ENCODE peak calls at places on chromosomes 7 and 10, in six cellular contexts. One of them, this sample, is unnamed.

GRCh38 chr10:123721441-123722049 is 55.4 kb downstream of the GPR26 start:
- DNase-seq in WERI-Rb-1: no peak
- DNase-seq in mesenchymal stem cell: no peak
- DNase-seq in astrocyte of the cerebellum: no peak
- DNase-seq in kidney epithelial cell: no peak
- DNase-seq in H7: no peak
- DNase-seq in this sample: no peak

GRCh38 chr7:45919231-45919825 is 1.7 kb downstream of the IGFBP3 start:
- DNase-seq in WERI-Rb-1: no peak
- DNase-seq in mesenchymal stem cell: peak; percentile 8
- DNase-seq in astrocyte of the cerebellum: no peak
- DNase-seq in kidney epithelial cell: no peak
- DNase-seq in H7: no peak
- DNase-seq in this sample: no peak

GRCh38 chr7:148664319-148664718 is 34.4 kb upstream of the CUL1 start:
- DNase-seq in WERI-Rb-1: no peak
- DNase-seq in mesenchymal stem cell: peak; percentile 6
- DNase-seq in astrocyte of the cerebellum: peak; percentile 53
- DNase-seq in kidney epithelial cell: no peak
- DNase-seq in H7: no peak
- DNase-seq in this sample: peak; percentile 91

GRCh38 chr7:111752022-111752582 is 189.8 kb upstream of the IMMP2L start:
- DNase-seq in WERI-Rb-1: peak; percentile 69
- DNase-seq in mesenchymal stem cell: peak; percentile 65
- DNase-seq in astrocyte of the cerebellum: no peak
- DNase-seq in kidney epithelial cell: no peak
- DNase-seq in H7: peak; percentile 55
- DNase-seq in this sample: peak; percentile 71

GRCh38 chr7:2517004-2517403 is 2.6 kb upstream of the LFNG start:
- DNase-seq in WERI-Rb-1: no peak
- DNase-seq in mesenchymal stem cell: peak; percentile 87
- DNase-seq in astrocyte of the cerebellum: peak; percentile 91
- DNase-seq in kidney epithelial cell: peak; percentile 94
- DNase-seq in H7: peak; percentile 83
- DNase-seq in this sample: peak; percentile 95

GRCh38 chr10:70403483-70404035 is 386 bp upstream of the EIF4EBP2 start:
- DNase-seq in WERI-Rb-1: no peak
- DNase-seq in mesenchymal stem cell: no peak
- DNase-seq in astrocyte of the cerebellum: no peak
- DNase-seq in kidney epithelial cell: no peak
- DNase-seq in H7: no peak
- DNase-seq in this sample: no peak

GRCh38 chr10:44581996-44582395 is 197.1 kb upstream of the CXCL12 start:
- DNase-seq in WERI-Rb-1: no peak
- DNase-seq in mesenchymal stem cell: no peak
- DNase-seq in astrocyte of the cerebellum: no peak
- DNase-seq in kidney epithelial cell: no peak
- DNase-seq in H7: no peak
- DNase-seq in this sample: no peak

GRCh38 chr7:34309584-34309983 is 348.4 kb upstream of the NPSR1 start:
- DNase-seq in WERI-Rb-1: no peak
- DNase-seq in mesenchymal stem cell: no peak
- DNase-seq in astrocyte of the cerebellum: no peak
- DNase-seq in kidney epithelial cell: no peak
- DNase-seq in H7: no peak
- DNase-seq in this sample: no peak

GRCh38 chr7:10239643-10240345 is 733.9 kb upstream of the PHF14 start:
- DNase-seq in WERI-Rb-1: no peak
- DNase-seq in mesenchymal stem cell: peak; percentile 12
- DNase-seq in astrocyte of the cerebellum: no peak
- DNase-seq in kidney epithelial cell: no peak
- DNase-seq in H7: no peak
- DNase-seq in this sample: no peak

GRCh38 chr7:6650521-6651011 is 13.4 kb downstream of the ZNF316 start:
- DNase-seq in WERI-Rb-1: peak; percentile 2
- DNase-seq in mesenchymal stem cell: no peak
- DNase-seq in astrocyte of the cerebellum: no peak
- DNase-seq in kidney epithelial cell: no peak
- DNase-seq in H7: peak; percentile 37
- DNase-seq in this sample: no peak

GRCh38 chr10:119090026-119090808 is 9.6 kb upstream of the EIF3A start:
- DNase-seq in WERI-Rb-1: no peak
- DNase-seq in mesenchymal stem cell: no peak
- DNase-seq in astrocyte of the cerebellum: no peak
- DNase-seq in kidney epithelial cell: no peak
- DNase-seq in H7: no peak
- DNase-seq in this sample: no peak

GRCh38 chr7:138902156-138902555 is 79.0 kb downstream of the KIAA1549 start:
- DNase-seq in WERI-Rb-1: no peak
- DNase-seq in mesenchymal stem cell: no peak
- DNase-seq in astrocyte of the cerebellum: no peak
- DNase-seq in kidney epithelial cell: no peak
- DNase-seq in H7: no peak
- DNase-seq in this sample: no peak

GRCh38 chr7:74371381-74372059 is 82.2 kb upstream of the GTF2IRD1 start:
- DNase-seq in WERI-Rb-1: peak; percentile 30
- DNase-seq in mesenchymal stem cell: peak; percentile 39
- DNase-seq in astrocyte of the cerebellum: no peak
- DNase-seq in kidney epithelial cell: no peak
- DNase-seq in H7: peak; percentile 87
- DNase-seq in this sample: no peak

GRCh38 chr10:24383681-24384106 is 174.8 kb downstream of the KIAA1217 start:
- DNase-seq in WERI-Rb-1: no peak
- DNase-seq in mesenchymal stem cell: peak; percentile 88
- DNase-seq in astrocyte of the cerebellum: peak; percentile 100
- DNase-seq in kidney epithelial cell: peak; percentile 92
- DNase-seq in H7: peak; percentile 81
- DNase-seq in this sample: peak; percentile 100

GRCh38 chr10:86341361-86341811 is 25.2 kb downstream of the GRID1 start:
- DNase-seq in WERI-Rb-1: no peak
- DNase-seq in mesenchymal stem cell: no peak
- DNase-seq in astrocyte of the cerebellum: no peak
- DNase-seq in kidney epithelial cell: no peak
- DNase-seq in H7: peak; percentile 71
- DNase-seq in this sample: no peak
- H3K4me3 ChIP-seq in WERI-Rb-1: no peak overlapping the region
- H3K4me3 ChIP-seq in mesenchymal stem cell: no peak overlapping the region
- H3K4me3 ChIP-seq in astrocyte of the cerebellum: no peak overlapping the region
- H3K4me3 ChIP-seq in kidney epithelial cell: no peak overlapping the region
- H3K4me3 ChIP-seq in H7: no peak overlapping the region
- H3K4me3 ChIP-seq in this sample: no peak overlapping the region

GRCh38 chr10:17669185-17669872 is 25.4 kb downstream of the STAM start:
- DNase-seq in WERI-Rb-1: no peak
- DNase-seq in mesenchymal stem cell: no peak
- DNase-seq in astrocyte of the cerebellum: no peak
- DNase-seq in kidney epithelial cell: no peak
- DNase-seq in H7: no peak
- DNase-seq in this sample: no peak

GRCh38 chr10:17676919-17677318 is 33.0 kb downstream of the STAM start:
- DNase-seq in WERI-Rb-1: no peak
- DNase-seq in mesenchymal stem cell: no peak
- DNase-seq in astrocyte of the cerebellum: peak; percentile 33
- DNase-seq in kidney epithelial cell: no peak
- DNase-seq in H7: no peak
- DNase-seq in this sample: no peak

GRCh38 chr10:17675638-17676037 is 31.7 kb downstream of the STAM start:
- DNase-seq in WERI-Rb-1: no peak
- DNase-seq in mesenchymal stem cell: no peak
- DNase-seq in astrocyte of the cerebellum: no peak
- DNase-seq in kidney epithelial cell: no peak
- DNase-seq in H7: no peak
- DNase-seq in this sample: no peak

GRCh38 chr10:17671307-17671706 is 27.4 kb downstream of the STAM start:
- DNase-seq in WERI-Rb-1: no peak
- DNase-seq in mesenchymal stem cell: no peak
- DNase-seq in astrocyte of the cerebellum: no peak
- DNase-seq in kidney epithelial cell: no peak
- DNase-seq in H7: peak; percentile 37
- DNase-seq in this sample: peak; percentile 41

GRCh38 chr10:17673517-17674051 is 29.6 kb downstream of the STAM start:
- DNase-seq in WERI-Rb-1: no peak
- DNase-seq in mesenchymal stem cell: peak; percentile 89
- DNase-seq in astrocyte of the cerebellum: peak; percentile 90
- DNase-seq in kidney epithelial cell: peak; percentile 58
- DNase-seq in H7: peak; percentile 19
- DNase-seq in this sample: peak; percentile 98
- H3K4me3 ChIP-seq in WERI-Rb-1: no peak overlapping the region
- H3K4me3 ChIP-seq in mesenchymal stem cell: no peak overlapping the region
- H3K4me3 ChIP-seq in astrocyte of the cerebellum: no peak overlapping the region
- H3K4me3 ChIP-seq in kidney epithelial cell: no peak overlapping the region
- H3K4me3 ChIP-seq in H7: no peak overlapping the region
- H3K4me3 ChIP-seq in this sample: no peak overlapping the region

GRCh38 chr10:104349623-104350142 is 4.0 kb upstream of the CFAP58 start:
- DNase-seq in WERI-Rb-1: no peak
- DNase-seq in mesenchymal stem cell: peak; percentile 82
- DNase-seq in astrocyte of the cerebellum: no peak
- DNase-seq in kidney epithelial cell: no peak
- DNase-seq in H7: no peak
- DNase-seq in this sample: peak; percentile 88
- H3K4me3 ChIP-seq in WERI-Rb-1: no peak overlapping the region
- H3K4me3 ChIP-seq in mesenchymal stem cell: no peak overlapping the region
- H3K4me3 ChIP-seq in astrocyte of the cerebellum: no peak overlapping the region
- H3K4me3 ChIP-seq in kidney epithelial cell: no peak overlapping the region
- H3K4me3 ChIP-seq in H7: no peak overlapping the region
- H3K4me3 ChIP-seq in this sample: peak overlapping the region; percentile 33

GRCh38 chr10:61751599-61751998 is 88.9 kb downstream of the CABCOCO1 start:
- DNase-seq in WERI-Rb-1: no peak
- DNase-seq in mesenchymal stem cell: no peak
- DNase-seq in astrocyte of the cerebellum: no peak
- DNase-seq in kidney epithelial cell: no peak
- DNase-seq in H7: no peak
- DNase-seq in this sample: no peak

GRCh38 chr10:61750943-61751471 is 88.3 kb downstream of the CABCOCO1 start:
- DNase-seq in WERI-Rb-1: peak; percentile 62
- DNase-seq in mesenchymal stem cell: peak; percentile 82
- DNase-seq in astrocyte of the cerebellum: no peak
- DNase-seq in kidney epithelial cell: no peak
- DNase-seq in H7: peak; percentile 25
- DNase-seq in this sample: peak; percentile 90

GRCh38 chr10:61753453-61753852 is 90.7 kb downstream of the CABCOCO1 start:
- DNase-seq in WERI-Rb-1: no peak
- DNase-seq in mesenchymal stem cell: no peak
- DNase-seq in astrocyte of the cerebellum: no peak
- DNase-seq in kidney epithelial cell: no peak
- DNase-seq in H7: no peak
- DNase-seq in this sample: no peak

GRCh38 chr10:61754553-61755540 is 92.1 kb downstream of the CABCOCO1 start:
- DNase-seq in WERI-Rb-1: no peak
- DNase-seq in mesenchymal stem cell: peak; percentile 16
- DNase-seq in astrocyte of the cerebellum: no peak
- DNase-seq in kidney epithelial cell: no peak
- DNase-seq in H7: no peak
- DNase-seq in this sample: no peak

DNA sequence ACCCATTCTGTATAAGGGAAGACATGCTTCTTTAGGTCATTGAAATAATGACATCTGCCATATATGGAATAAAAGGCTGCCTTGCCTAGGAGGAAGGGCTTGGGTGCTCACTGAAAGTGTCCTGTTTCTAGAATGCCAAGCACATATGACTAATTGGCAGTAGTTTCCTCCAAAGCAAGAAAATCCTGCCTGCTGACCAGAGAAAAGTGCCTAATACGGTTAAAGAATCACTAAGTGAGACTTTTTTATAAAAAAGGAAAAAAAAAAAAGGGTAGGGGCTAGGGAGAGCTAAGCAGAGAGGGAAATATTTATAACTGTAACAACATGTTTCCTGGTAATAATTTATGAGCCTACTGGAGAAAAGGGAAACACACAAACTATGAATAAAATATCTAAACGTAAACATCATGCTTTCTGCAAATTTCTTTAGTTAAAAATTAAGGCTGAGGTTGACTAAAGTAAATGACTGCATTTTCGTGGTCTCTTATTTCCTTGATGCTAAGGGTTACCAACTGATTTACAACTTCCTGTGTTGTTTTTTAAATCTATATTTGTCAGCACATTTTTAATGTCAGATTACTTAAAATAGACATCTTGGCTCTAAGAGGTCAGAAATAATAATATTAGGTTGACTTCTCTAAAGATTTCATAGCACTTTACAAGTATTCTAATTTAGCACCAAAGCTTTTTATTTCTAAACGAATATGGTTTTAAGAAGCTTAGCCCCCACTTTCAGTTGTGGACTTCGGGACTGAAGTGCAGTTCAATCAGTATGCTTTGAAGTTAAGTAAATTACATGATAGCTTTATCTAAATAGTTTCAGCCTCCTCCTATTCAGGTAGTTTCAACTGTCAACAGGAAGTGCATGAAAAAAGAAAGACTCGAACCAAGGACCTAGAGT is 89.6 kb downstream of the CABCOCO1 start:
- DNase-seq in WERI-Rb-1: no peak
- DNase-seq in mesenchymal stem cell: peak; percentile 87
- DNase-seq in astrocyte of the cerebellum: no peak
- DNase-seq in kidney epithelial cell: peak; percentile 92
- DNase-seq in H7: no peak
- DNase-seq in this sample: peak; percentile 57
- H3K4me3 ChIP-seq in WERI-Rb-1: no peak overlapping the region
- H3K4me3 ChIP-seq in mesenchymal stem cell: no peak overlapping the region
- H3K4me3 ChIP-seq in astrocyte of the cerebellum: no peak overlapping the region
- H3K4me3 ChIP-seq in kidney epithelial cell: no peak overlapping the region
- H3K4me3 ChIP-seq in H7: no peak overlapping the region
- H3K4me3 ChIP-seq in this sample: no peak overlapping the region